ENCODE peak calls at places on chromosomes 12 and 14, in six cellular contexts. M, V, F, X, P and T are unnamed samples.

GRCh38 chr14:58752782-58753181 is 115.0 kb downstream of the DACT1 start:
- DNase-seq in M (no peak), V (no peak), F (no peak), X (no peak), P (no peak), T (no peak)

GRCh38 chr12:69008510-69008909 is 75.5 kb upstream of the CPM start:
- DNase-seq in M (no peak), V (no peak), F (no peak), X (no peak), P (no peak), T (no peak)

GRCh38 chr12:116542345-116542950 is 16.7 kb upstream of the MAP1LC3B2 start:
- DNase-seq in M (peak), V (no peak), F (no peak), X (no peak), P (no peak), T (no peak)

GRCh38 chr12:22282283-22282682 is 52.2 kb downstream of the ST8SIA1 start:
- DNase-seq in M (no peak), V (no peak), F (peak), X (no peak), P (no peak), T (no peak)

GRCh38 chr14:81066672-81067071 is 111.3 kb downstream of the TSHR start:
- DNase-seq in M (no peak), V (no peak), F (no peak), X (no peak), P (no peak), T (no peak)

GRCh38 chr12:117911347-117911746 is 57.4 kb downstream of the KSR2 start:
- DNase-seq in M (no peak), V (no peak), F (no peak), X (no peak), P (no peak), T (no peak)

GRCh38 chr12:40226652-40227051 is 1.9 kb downstream of the LRRK2 start:
- DNase-seq in M (no peak), V (no peak), F (peak), X (no peak), P (no peak), T (no peak)

GRCh38 chr14:75147423-75148071 is 20.7 kb upstream of the NEK9 start:
- DNase-seq in M (peak), V (no peak), F (peak), X (no peak), P (no peak), T (no peak)

GRCh38 chr12:14213542-14213941 is 151.9 kb upstream of the ATF7IP start:
- DNase-seq in M (no peak), V (no peak), F (no peak), X (no peak), P (no peak), T (no peak)

GRCh38 chr14:69038449-69039286 is 59.6 kb upstream of the ACTN1 start:
- DNase-seq in M (peak), V (no peak), F (peak), X (peak), P (no peak), T (no peak)

GRCh38 chr12:84912191-84913142 is at the start of gene SLC6A15:
- DNase-seq in M (peak), V (no peak), F (peak), X (peak), P (peak), T (no peak)

GRCh38 chr14:91138511-91139359 is 24.9 kb downstream of the DGLUCY start:
- DNase-seq in M (no peak), V (peak), F (no peak), X (peak), P (peak), T (no peak)

GRCh38 chr12:89309815-89310214 is 42.5 kb downstream of the DUSP6 start:
- DNase-seq in M (no peak), V (no peak), F (no peak), X (no peak), P (no peak), T (no peak)

GRCh38 chr12:20044836-20045235 is 323.5 kb upstream of the PDE3A start:
- DNase-seq in M (no peak), V (no peak), F (peak), X (no peak), P (no peak), T (no peak)

GRCh38 chr12:78928200-78929074 is 63.9 kb downstream of the SYT1 start:
- DNase-seq in M (peak), V (no peak), F (peak), X (no peak), P (no peak), T (no peak)

GRCh38 chr12:73531752-73532151 is 1005.9 kb upstream of the ATXN7L3B start:
- DNase-seq in M (peak), V (no peak), F (no peak), X (no peak), P (no peak), T (no peak)

GRCh38 chr12:25830456-25830855 is 128.0 kb upstream of the RASSF8 start:
- DNase-seq in M (no peak), V (no peak), F (peak), X (no peak), P (no peak), T (no peak)

GRCh38 chr14:58717821-58718220 is 80.1 kb downstream of the DACT1 start:
- DNase-seq in M (no peak), V (no peak), F (no peak), X (no peak), P (no peak), T (no peak)

GRCh38 chr14:35368139-35368460 is 36.4 kb downstream of the NFKBIA start:
- DNase-seq in M (no peak), V (no peak), F (no peak), X (no peak), P (no peak), T (no peak)

GRCh38 chr14:53924754-53925153 is 31.9 kb downstream of the BMP4 start:
- DNase-seq in M (peak), V (no peak), F (peak), X (no peak), P (no peak), T (no peak)

GRCh38 chr14:35600253-35600652 is 66.3 kb downstream of the INSM2 start:
- DNase-seq in M (no peak), V (no peak), F (no peak), X (no peak), P (no peak), T (no peak)